ENCODE peak calls at places on chromosomes 4 and X, in eight cellular contexts. G, O, S, T, M, Z, F and A are unnamed samples.

GRCh38 chrX:72105436-72105835 is 26.3 kb downstream of the RTL5 start:
- DNase-seq in G (no peak), O (peak), S (no peak), T (peak), M (no peak), Z (no peak), F (no peak), A (no peak)

GRCh38 chr4:185966997-185967775 is 101.8 kb upstream of the TLR3 start:
- DNase-seq in G (no peak), O (no peak), S (no peak), T (no peak), M (no peak), Z (no peak), F (no peak), A (no peak)

GRCh38 chr4:31620476-31620875 is 900.3 kb downstream of the PCDH7 start:
- DNase-seq in G (no peak), O (no peak), S (no peak), T (no peak), M (no peak), Z (no peak), F (no peak), A (no peak)

GRCh38 chr4:154611833-154612232 is 623 bp downstream of the FGG start:
- DNase-seq in G (no peak), O (no peak), S (no peak), T (no peak), M (no peak), Z (no peak), F (no peak), A (no peak)

GRCh38 chr4:140635606-140636005 is 66.8 kb upstream of the UCP1 start:
- DNase-seq in G (peak), O (peak), S (peak), T (no peak), M (no peak), Z (no peak), F (no peak), A (no peak)

GRCh38 chr4:125070869-125071268 is 243.9 kb upstream of the FAT4 start:
- DNase-seq in G (peak), O (no peak), S (no peak), T (no peak), M (no peak), Z (no peak), F (no peak), A (no peak)

GRCh38 chr4:162131256-162131655 is 32.5 kb downstream of the FSTL5 start:
- DNase-seq in G (peak), O (no peak), S (no peak), T (no peak), M (no peak), Z (no peak), F (no peak), A (no peak)

GRCh38 chr4:56684320-56684719 is 3.2 kb upstream of the HOPX start:
- DNase-seq in G (no peak), O (no peak), S (no peak), T (no peak), M (no peak), Z (peak), F (no peak), A (no peak)

GRCh38 chr4:26171953-26172352 is 148.9 kb upstream of the RBPJ start:
- DNase-seq in G (no peak), O (no peak), S (no peak), T (peak), M (no peak), Z (peak), F (peak), A (no peak)

GRCh38 chrX:72305286-72306084 is at the start of gene CITED1:
- DNase-seq in G (no peak), O (no peak), S (no peak), T (no peak), M (no peak), Z (no peak), F (no peak), A (peak)

GRCh38 chr4:1416051-1416947 is 10.1 kb upstream of the NKX1-1 start:
- DNase-seq in G (no peak), O (peak), S (no peak), T (peak), M (peak), Z (no peak), F (no peak), A (no peak)

DNA sequence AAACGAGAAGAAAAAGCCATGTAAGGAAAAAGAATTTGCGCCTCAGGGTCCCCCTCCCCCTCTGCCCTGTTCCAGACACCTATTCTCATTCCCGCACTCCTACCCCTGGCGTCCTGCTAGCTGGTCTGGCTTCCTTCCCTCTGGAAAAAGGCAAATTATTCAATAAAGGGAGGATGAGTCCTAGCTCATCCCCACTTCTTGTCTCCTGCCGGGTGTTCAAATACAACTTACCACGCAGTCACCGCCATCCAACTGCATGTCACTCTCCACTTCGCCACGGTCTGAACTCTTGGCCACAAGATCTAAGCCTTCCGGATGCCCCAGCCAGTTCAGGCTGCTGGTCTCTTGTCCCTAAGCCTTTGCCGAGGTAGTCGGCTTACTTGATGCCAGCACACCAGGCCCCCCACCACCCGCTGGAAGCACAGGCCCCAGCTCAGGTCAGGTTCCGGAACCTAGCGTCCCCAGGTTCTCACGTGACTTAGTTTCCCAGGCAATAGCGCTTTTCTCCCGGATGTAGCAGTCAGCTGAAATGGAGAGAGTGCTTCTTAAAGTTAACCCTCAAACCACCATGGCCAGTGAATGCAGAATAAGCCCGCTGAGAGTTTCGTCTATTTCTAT is 209.6 kb upstream of the SPIN4 start:
- DNase-seq in G (peak), O (peak), S (peak), T (peak), M (peak), Z (peak), F (peak), A (peak)
- TF ChIP-seq POLR2A in G (peak), O (no peak), S (peak), T (no peak), M (no peak), Z (no peak), F (no peak), A (peak)

GRCh38 chr4:153576443-153576774 is 107.7 kb upstream of the TLR2 start:
- DNase-seq in G (no peak), O (no peak), S (no peak), T (no peak), M (no peak), Z (no peak), F (no peak), A (no peak)
- TF ChIP-seq POLR2A in G (no peak), O (no peak), S (no peak), T (no peak), M (no peak), Z (no peak), F (no peak), A (no peak)

GRCh38 chr4:165207431-165208321 is at the start of gene KLHL2:
- DNase-seq in G (peak), O (peak), S (no peak), T (peak), M (peak), Z (peak), F (peak), A (peak)
- TF ChIP-seq POLR2A in G (peak), O (no peak), S (peak), T (no peak), M (peak), Z (peak), F (peak), A (peak)

GRCh38 chrX:48737213-48737938 is 24.2 kb upstream of the GLOD5 start:
- DNase-seq in G (peak), O (peak), S (peak), T (peak), M (peak), Z (peak), F (peak), A (peak)
- TF ChIP-seq POLR2A in G (peak), O (peak), S (peak), T (peak), M (peak), Z (peak), F (peak), A (peak)

GRCh38 chr4:150579591-150580234 is 2.2 kb upstream of the MAB21L2 start:
- DNase-seq in G (no peak), O (no peak), S (no peak), T (no peak), M (no peak), Z (peak), F (no peak), A (no peak)
- TF ChIP-seq POLR2A in G (no peak), O (no peak), S (no peak), T (no peak), M (no peak), Z (no peak), F (no peak), A (no peak)